ENCODE peak calls at places on chromosomes 16 and 17, in seven cellular contexts. P, S, I, U, K, L and Z are unnamed samples.

GRCh38 chr16:48946687-48947370 is 334.8 kb downstream of the CBLN1 start:
- DNase-seq in P (no peak), S (no peak), I (no peak), U (no peak), K (no peak), L (no peak), Z (no peak)

GRCh38 chr17:10646393-10646990 is 10.6 kb downstream of the MYH3 start:
- DNase-seq in P (peak), S (no peak), I (peak), U (peak), K (peak), L (peak), Z (no peak)

GRCh38 chr17:49525831-49526741 is 31.0 kb downstream of the NGFR start:
- DNase-seq in P (no peak), S (no peak), I (no peak), U (no peak), K (no peak), L (no peak), Z (no peak)

GRCh38 chr16:30623558-30624283 is 13.5 kb upstream of the ZNF689 start:
- DNase-seq in P (no peak), S (no peak), I (no peak), U (no peak), K (no peak), L (no peak), Z (no peak)

GRCh38 chr16:85838876-85839585 is 39.5 kb downstream of the COX4I1 start:
- DNase-seq in P (no peak), S (no peak), I (no peak), U (no peak), K (no peak), L (no peak), Z (no peak)

GRCh38 chr17:19384723-19385391 is 2.1 kb downstream of the MFAP4 start:
- DNase-seq in P (no peak), S (no peak), I (no peak), U (no peak), K (no peak), L (peak), Z (no peak)

GRCh38 chr16:19960183-19960582 is 75.5 kb upstream of the GPRC5B start:
- DNase-seq in P (no peak), S (no peak), I (no peak), U (no peak), K (no peak), L (no peak), Z (no peak)

GRCh38 chr16:85080923-85081498 is 31.3 kb downstream of the CIBAR2 start:
- DNase-seq in P (no peak), S (no peak), I (no peak), U (no peak), K (no peak), L (no peak), Z (no peak)

GRCh38 chr16:87336850-87337240 is 19.7 kb upstream of the C16orf95 start:
- DNase-seq in P (no peak), S (no peak), I (no peak), U (no peak), K (no peak), L (no peak), Z (no peak)

GRCh38 chr16:65660390-65660789 is 538.5 kb upstream of the CDH11 start:
- DNase-seq in P (no peak), S (peak), I (no peak), U (no peak), K (no peak), L (no peak), Z (peak)

GRCh38 chr17:19753049-19753444 is 4.9 kb upstream of the ALDH3A1 start:
- DNase-seq in P (no peak), S (peak), I (peak), U (peak), K (peak), L (peak), Z (peak)

GRCh38 chr16:76278976-76279375 is 1.8 kb downstream of the CNTNAP4 start:
- DNase-seq in P (no peak), S (no peak), I (no peak), U (no peak), K (peak), L (no peak), Z (no peak)

GRCh38 chr17:73952498-73953205 is 250.8 kb upstream of the RPL38 start:
- DNase-seq in P (no peak), S (no peak), I (no peak), U (peak), K (no peak), L (peak), Z (no peak)

GRCh38 chr17:7858487-7858832 is 657 bp downstream of the CYB5D1 start:
- DNase-seq in P (no peak), S (no peak), I (no peak), U (peak), K (peak), L (no peak), Z (no peak)

GRCh38 chr17:39623356-39623950 is 3.3 kb upstream of the PPP1R1B start:
- DNase-seq in P (peak), S (no peak), I (peak), U (no peak), K (peak), L (peak), Z (peak)

GRCh38 chr16:7397901-7398300 is 65.3 kb downstream of the RBFOX1 start:
- DNase-seq in P (no peak), S (no peak), I (no peak), U (no peak), K (no peak), L (no peak), Z (peak)